ENCODE peak calls at places on chromosomes 6 and 20, in five cellular contexts. B is hepatocyte, G is heart left ventricle, R is small intestine, J is left ventricle myocardium inferior. A is an unnamed sample.
A peak's percentile ranks its signal among the peaks of the same experiment; 100 is the strongest.

GRCh38 chr6:11586574-11586973 is 49.0 kb downstream of the TMEM170B start:
- DNase-seq in B (peak; percentile 29), G (no peak), R (no peak), J (no peak), A (peak; percentile 89)

GRCh38 chr20:33811763-33812672 is 870 bp downstream of the CHMP4B start:
- DNase-seq in B (peak; percentile 86), G (no peak), R (peak; percentile 73), J (peak; percentile 45), A (peak; percentile 95)

GRCh38 chr20:3068986-3069900 is 2.2 kb upstream of the OXT start:
- DNase-seq in B (no peak), G (no peak), R (peak; percentile 68), J (no peak), A (peak; percentile 43)

GRCh38 chr20:1894951-1895673 is at the start of gene SIRPA:
- DNase-seq in B (peak; percentile 82), G (peak; percentile 81), R (peak; percentile 37), J (peak; percentile 69), A (peak; percentile 72)

GRCh38 chr20:33793011-33793931 is 17.9 kb upstream of the CHMP4B start:
- DNase-seq in B (no peak), G (peak; percentile 73), R (no peak), J (peak; percentile 44), A (no peak)

GRCh38 chr20:3101251-3101650 is 16.7 kb upstream of the AVP start:
- DNase-seq in B (no peak), G (no peak), R (no peak), J (no peak), A (no peak)

GRCh38 chr20:21137078-21137477 is 11.2 kb downstream of the KIZ start:
- DNase-seq in B (no peak), G (no peak), R (no peak), J (no peak), A (no peak)

GRCh38 chr20:23231561-23232218 is 118.9 kb upstream of the NXT1 start:
- DNase-seq in B (no peak), G (no peak), R (no peak), J (no peak), A (peak; percentile 84)

GRCh38 chr6:165702669-165703068 is 39.6 kb upstream of the PDE10A start:
- DNase-seq in B (no peak), G (no peak), R (no peak), J (no peak), A (no peak)

GRCh38 chr6:41505084-41506049 is 40.8 kb upstream of the FOXP4 start:
- DNase-seq in B (peak; percentile 91), G (peak; percentile 89), R (peak; percentile 32), J (peak; percentile 83), A (peak; percentile 77)
- H3K4me3 ChIP-seq in B (no peak overlapping the region), G (peak overlapping the region; percentile 58), R (peak overlapping the region; percentile 18), J (peak overlapping the region; percentile 62), A (peak overlapping the region; percentile 36)

DNA sequence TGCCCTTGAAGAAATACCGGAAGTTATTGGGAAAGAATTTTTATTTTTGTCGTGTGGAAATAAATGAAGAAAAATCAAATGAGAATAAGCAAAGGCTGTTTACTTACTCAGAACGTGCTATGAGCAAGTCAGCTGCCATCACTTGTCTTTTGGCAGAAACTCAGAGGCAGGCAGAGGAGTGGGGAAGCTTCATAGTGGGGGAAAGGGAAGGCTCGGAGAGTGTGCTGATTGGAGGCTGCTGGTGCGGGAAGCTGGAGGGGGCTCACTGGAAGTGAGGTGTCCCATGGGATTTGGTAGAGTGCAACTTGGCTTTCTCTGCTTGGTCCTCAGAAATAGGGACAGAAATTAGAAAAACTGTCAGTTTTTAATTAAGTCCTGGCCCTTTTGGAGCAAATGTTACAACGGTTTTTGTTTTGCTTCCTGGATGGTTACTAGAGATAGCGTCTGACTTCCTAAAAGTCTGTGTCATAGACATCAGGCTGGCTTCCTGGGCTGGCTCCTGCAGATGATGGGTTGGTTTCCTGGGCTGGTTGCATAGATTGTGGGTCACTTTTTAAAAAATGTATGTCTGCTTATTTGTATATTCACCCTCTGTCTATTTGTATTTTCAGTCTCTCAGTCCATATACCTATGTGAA is 80.0 kb upstream of the EEF1E1 start:
- DNase-seq in B (no peak), G (no peak), R (no peak), J (no peak), A (peak; percentile 34)
- H3K4me3 ChIP-seq in B (no peak overlapping the region), G (no peak overlapping the region), R (no peak overlapping the region), J (peak overlapping the region; percentile 15), A (peak overlapping the region; percentile 3)

DNA sequence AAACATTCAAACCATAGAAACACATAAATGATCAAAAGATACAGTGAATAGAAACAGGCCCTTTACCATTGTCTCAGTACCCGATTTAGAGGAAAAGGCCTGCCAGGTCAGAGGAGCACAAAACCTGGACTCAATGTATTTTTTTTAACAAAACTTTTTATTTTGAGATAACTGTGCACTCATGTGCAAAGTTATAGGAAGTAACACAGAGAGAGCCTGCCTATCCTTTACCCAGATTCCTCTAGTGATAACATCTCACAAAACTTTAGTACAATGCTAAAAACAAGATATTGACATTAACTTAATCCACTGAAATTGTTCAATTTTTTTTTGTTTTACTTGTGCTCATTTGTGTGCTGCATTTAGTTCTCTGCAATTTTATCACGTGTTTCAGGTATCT is 36.8 kb upstream of the SAMD3 start:
- DNase-seq in B (no peak), G (no peak), R (no peak), J (no peak), A (no peak)
- H3K4me3 ChIP-seq in B (no peak overlapping the region), G (no peak overlapping the region), R (no peak overlapping the region), J (no peak overlapping the region), A (no peak overlapping the region)

GRCh38 chr6:109183109-109183508 is 87.8 kb downstream of the CEP57L1 start:
- DNase-seq in B (no peak), G (no peak), R (peak; percentile 41), J (no peak), A (no peak)
- H3K4me3 ChIP-seq in B (no peak overlapping the region), G (no peak overlapping the region), R (no peak overlapping the region), J (no peak overlapping the region), A (no peak overlapping the region)

GRCh38 chr6:150719861-150720260 is 120.2 kb downstream of the PLEKHG1 start:
- DNase-seq in B (no peak), G (no peak), R (no peak), J (no peak), A (no peak)

GRCh38 chr6:150721411-150722266 is 122.0 kb downstream of the PLEKHG1 start:
- DNase-seq in B (no peak), G (no peak), R (no peak), J (no peak), A (no peak)

GRCh38 chr6:150719099-150719767 is 119.5 kb downstream of the PLEKHG1 start:
- DNase-seq in B (no peak), G (no peak), R (no peak), J (no peak), A (no peak)

GRCh38 chr6:150723056-150723658 is 123.5 kb downstream of the PLEKHG1 start:
- DNase-seq in B (no peak), G (no peak), R (no peak), J (no peak), A (no peak)

DNA sequence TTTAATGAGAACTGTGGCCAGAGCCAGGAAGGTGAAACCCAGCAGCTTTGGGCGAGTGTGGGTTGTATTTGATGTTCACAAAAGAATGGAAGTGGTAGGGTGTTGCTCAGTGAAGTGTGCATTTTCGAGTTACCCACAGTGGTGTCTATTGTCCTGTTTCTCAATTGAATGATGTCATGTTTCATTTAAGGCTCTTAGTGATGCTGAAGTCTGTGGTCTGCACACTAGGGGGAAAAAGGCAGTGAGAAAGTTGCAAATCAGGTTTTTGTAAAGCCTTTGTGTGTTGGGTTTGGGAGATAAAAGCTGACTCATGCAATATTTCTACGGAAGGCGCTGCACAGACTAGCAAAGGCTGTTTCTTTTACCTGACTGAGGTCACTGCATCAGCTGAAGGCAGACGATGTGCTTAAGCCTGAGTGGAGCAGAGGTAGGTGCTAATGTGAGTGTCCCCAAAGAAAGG is 121.1 kb downstream of the PLEKHG1 start:
- DNase-seq in B (peak; percentile 74), G (no peak), R (no peak), J (no peak), A (peak; percentile 17)
- H3K4me3 ChIP-seq in B (no peak overlapping the region), G (no peak overlapping the region), R (no peak overlapping the region), J (no peak overlapping the region), A (no peak overlapping the region)

GRCh38 chr20:63007722-63008488 is 1.1 kb upstream of the BHLHE23 start:
- DNase-seq in B (no peak), G (no peak), R (no peak), J (no peak), A (no peak)

GRCh38 chr20:63005862-63006564 is 751 bp downstream of the BHLHE23 start:
- DNase-seq in B (no peak), G (no peak), R (no peak), J (no peak), A (peak; percentile 18)

GRCh38 chr20:63005240-63005861 is 1.4 kb downstream of the BHLHE23 start:
- DNase-seq in B (no peak), G (no peak), R (no peak), J (no peak), A (peak; percentile 23)

GRCh38 chr20:63007472-63007721 is 633 bp upstream of the BHLHE23 start:
- DNase-seq in B (no peak), G (no peak), R (no peak), J (no peak), A (no peak)

GRCh38 chr20:63006611-63007471 is at the start of gene BHLHE23:
- DNase-seq in B (peak; percentile 35), G (no peak), R (no peak), J (peak; percentile 30), A (no peak)
- H3K4me3 ChIP-seq in B (no peak within 1 kb of the TSS), G (peak within 1 kb of the TSS; percentile 18), R (peak within 1 kb of the TSS; percentile 5), J (peak within 1 kb of the TSS; percentile 52), A (no peak within 1 kb of the TSS)

A was measured in cardiac fibroblast.